ENCODE peak calls at places on chromosomes 2 and 18, in nine cellular contexts. T is adipocyte, R is adrenal gland, A is aorta, E is SJSA1, Y is left lung, H is A549, W is thyroid gland, C is RWPE2. F is an unnamed sample. For H3K4me1, the result is how much of the 10 kb centered on the place peaks cover.

GRCh38 chr2:47891369-47892337 is 14.6 kb downstream of the FBXO11 start:
- DNase-seq in W (no peak), T (peak), Y (no peak), H (no peak), R (no peak), C (no peak), E (no peak), A (no peak), F (peak)

GRCh38 chr2:213723051-213723560 is 438.8 kb downstream of the SPAG16 start:
- DNase-seq in A (no peak), T (no peak), C (no peak), W (no peak), E (no peak), Y (no peak), R (no peak), H (no peak), F (no peak)

GRCh38 chr2:25055521-25055920 is 13.6 kb downstream of the EFR3B start:
- DNase-seq in W (no peak), T (no peak), E (no peak), R (no peak), H (no peak), A (peak), Y (no peak), C (no peak), F (no peak)

GRCh38 chr2:74206180-74206688 is 7.8 kb downstream of the MTHFD2 start:
- DNase-seq in R (no peak), E (no peak), Y (no peak), W (no peak), A (no peak), T (peak), H (no peak), C (no peak), F (peak)

GRCh38 chr2:190678444-190679162 is 29.7 kb downstream of the NAB1 start:
- DNase-seq in E (no peak), H (no peak), A (no peak), T (no peak), Y (no peak), R (no peak), W (no peak), C (no peak), F (no peak)

GRCh38 chr2:235793163-235793752 is 299.4 kb downstream of the AGAP1 start:
- DNase-seq in Y (no peak), E (no peak), R (peak), A (no peak), C (no peak), W (no peak), T (peak), H (peak), F (peak)

GRCh38 chr2:70987386-70987785 is 7.3 kb downstream of the TEX261 start:
- DNase-seq in A (no peak), H (no peak), T (no peak), C (no peak), E (no peak), W (no peak), R (peak), Y (no peak), F (no peak)

GRCh38 chr2:144468823-144469595 is 50.9 kb downstream of the ZEB2 start:
- DNase-seq in E (no peak), T (no peak), C (no peak), A (no peak), W (no peak), R (no peak), Y (no peak), H (no peak), F (no peak)

GRCh38 chr2:202671317-202672035 is 36.7 kb downstream of the FAM117B start:
- DNase-seq in T (no peak), C (no peak), E (no peak), H (no peak), A (no peak), R (no peak), W (peak), Y (no peak), F (no peak)

GRCh38 chr2:98985905-98986666 is 50.1 kb upstream of the CRACDL start:
- DNase-seq in A (no peak), E (no peak), R (no peak), T (no peak), H (no peak), W (no peak), Y (no peak), C (no peak), F (no peak)

GRCh38 chr2:46315103-46315890 is 18.1 kb downstream of the EPAS1 start:
- DNase-seq in T (peak), R (peak), C (peak), W (peak), A (peak), H (peak), Y (peak), E (peak), F (peak)

GRCh38 chr2:223950448-223951347 is 5.6 kb upstream of the WDFY1 start:
- DNase-seq in T (no peak), C (no peak), R (no peak), Y (no peak), W (no peak), E (no peak), A (no peak), H (no peak), F (no peak)

GRCh38 chr2:9972621-9973445 is 21.3 kb downstream of the GRHL1 start:
- DNase-seq in Y (no peak), A (no peak), E (peak), R (no peak), C (no peak), H (no peak), W (peak), T (peak), F (peak)

GRCh38 chr2:160375802-160376469 is 117.7 kb downstream of the RBMS1 start:
- DNase-seq in A (no peak), T (peak), Y (no peak), H (peak), W (no peak), C (no peak), E (no peak), R (no peak), F (no peak)

GRCh38 chr2:140791802-140792201 is 1339.0 kb downstream of the LRP1B start:
- DNase-seq in R (no peak), T (no peak), Y (no peak), C (no peak), W (no peak), H (no peak), E (no peak), A (no peak), F (no peak)

GRCh38 chr2:167322795-167323194 is 434.5 kb downstream of the XIRP2 start:
- DNase-seq in T (no peak), R (no peak), E (no peak), H (no peak), Y (no peak), W (no peak), A (no peak), C (no peak), F (no peak)

GRCh38 chr2:234483568-234484251 is 13.2 kb downstream of the ARL4C start:
- DNase-seq in T (no peak), Y (no peak), W (no peak), H (peak), R (no peak), C (no peak), A (no peak), E (no peak), F (peak)

GRCh38 chr2:97728091-97728596 is 14.8 kb downstream of the ZAP70 start:
- DNase-seq in A (no peak), H (no peak), C (peak), W (no peak), E (no peak), Y (no peak), T (no peak), R (no peak), F (peak)

GRCh38 chr18:60070631-60071030 is 170.8 kb downstream of the PMAIP1 start:
- DNase-seq in W (no peak), R (no peak), H (no peak), T (peak), C (no peak), Y (no peak), A (no peak), E (no peak), F (no peak)

GRCh38 chr2:179444056-179444455 is 179.4 kb upstream of the SESTD1 start:
- DNase-seq in E (no peak), C (no peak), A (no peak), H (no peak), W (no peak), R (no peak), T (peak), Y (no peak), F (peak)

GRCh38 chr2:70828914-70829824 is 6.4 kb downstream of the CD207 start:
- DNase-seq in H (no peak), A (no peak), C (no peak), E (no peak), R (no peak), W (no peak), T (no peak), Y (no peak), F (peak)

GRCh38 chr2:174618179-174618578 is 20.6 kb upstream of the WIPF1 start:
- DNase-seq in A (no peak), H (no peak), Y (no peak), W (no peak), E (no peak), R (no peak), C (no peak), T (no peak), F (no peak)
- H3K4me1 ChIP-seq in A (under half), H (half or more), Y (under half), W (under half), E (under half), R (under half), C (under half), T (under half), F (half or more)

GRCh38 chr18:23532848-23533247 is 29.5 kb downstream of the RMC1 start:
- DNase-seq in H (no peak), Y (no peak), A (peak), T (no peak), W (no peak), R (no peak), C (no peak), E (no peak), F (no peak)

GRCh38 chr18:23528580-23529472 is 25.5 kb downstream of the RMC1 start:
- DNase-seq in A (peak), T (no peak), E (no peak), H (no peak), W (no peak), C (no peak), R (peak), Y (no peak), F (peak)

GRCh38 chr18:23531912-23532311 is 28.6 kb downstream of the RMC1 start:
- DNase-seq in T (no peak), Y (no peak), R (no peak), A (peak), C (no peak), E (no peak), W (no peak), H (no peak), F (no peak)

GRCh38 chr18:23529597-23529996 is 26.3 kb downstream of the RMC1 start:
- DNase-seq in E (no peak), W (no peak), Y (no peak), T (peak), H (peak), R (no peak), C (no peak), A (no peak), F (peak)

GRCh38 chr18:23530195-23530594 is 26.9 kb downstream of the RMC1 start:
- DNase-seq in H (no peak), E (no peak), T (no peak), Y (no peak), A (peak), W (no peak), C (no peak), R (no peak), F (no peak)
- H3K4me1 ChIP-seq in H (under half), E (under half), T (under half), Y (under half), A (under half), W (under half), C (under half), R (under half), F (under half)

DNA sequence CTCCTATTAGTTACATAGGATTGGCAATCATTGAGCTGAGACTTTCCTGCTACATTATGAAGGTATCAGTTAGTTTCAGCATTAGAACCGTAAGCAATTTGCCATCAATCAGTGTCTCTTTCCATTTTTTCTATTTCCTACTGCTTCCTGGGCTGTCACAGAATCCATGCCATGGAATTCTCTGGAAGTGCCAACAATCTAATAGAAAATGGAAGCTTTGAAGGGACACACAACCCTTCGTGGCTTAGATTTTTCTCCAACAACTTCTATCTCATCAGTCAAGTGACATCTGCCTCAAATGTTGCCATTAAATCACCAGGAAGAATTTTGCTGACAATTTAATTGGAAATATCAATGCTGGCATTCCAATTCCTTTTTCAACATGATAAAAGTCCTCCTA is 183.5 kb upstream of the PARD3B start:
- DNase-seq in T (no peak), E (no peak), W (no peak), R (no peak), Y (no peak), C (no peak), H (no peak), A (no peak), F (no peak)
- H3K4me1 ChIP-seq in T (under half), E (under half), W (under half), R (under half), Y (under half), C (under half), H (under half), A (under half), F (under half)

GRCh38 chr2:172458561-172459124 is 31.3 kb downstream of the ITGA6 start:
- DNase-seq in H (no peak), A (no peak), R (no peak), E (no peak), C (no peak), T (no peak), W (no peak), Y (no peak), F (no peak)
- H3K4me1 ChIP-seq in H (under half), A (under half), R (under half), E (half or more), C (half or more), T (under half), W (under half), Y (under half), F (under half)